ENCODE peak calls at places on chromosomes 16 and 17, in four cellular contexts. F is AG04449; Q is CD4-positive, alpha-beta T cell; O is fibroblast of pulmonary artery. M is an unnamed sample.

GRCh38 chr16:80894091-80894490 is 89.7 kb upstream of the CDYL2 start:
- DNase-seq in F (no peak), O (peak), Q (no peak), M (no peak)

GRCh38 chr16:86227801-86228200 is 282.5 kb upstream of the FOXF1 start:
- DNase-seq in Q (no peak), F (peak), O (no peak), M (no peak)

GRCh38 chr17:688100-688989 is 26.3 kb downstream of the VPS53 start:
- DNase-seq in O (peak), F (no peak), Q (no peak), M (no peak)

GRCh38 chr16:68382296-68382718 is 66.0 kb downstream of the SMPD3 start:
- DNase-seq in O (no peak), Q (no peak), F (no peak), M (no peak)

GRCh38 chr17:27974531-27975145 is 67.8 kb upstream of the NLK start:
- DNase-seq in F (no peak), O (no peak), Q (no peak), M (no peak)

GRCh38 chr17:8466873-8467272 is 31.2 kb downstream of the NDEL1 start:
- DNase-seq in F (no peak), Q (no peak), O (no peak), M (no peak)

GRCh38 chr17:8482546-8482945 is 46.9 kb downstream of the NDEL1 start:
- DNase-seq in F (no peak), Q (no peak), O (no peak), M (no peak)

GRCh38 chr17:32277284-32277683 is 11.7 kb downstream of the RHBDL3 start:
- DNase-seq in O (peak), F (no peak), Q (no peak), M (peak)

GRCh38 chr17:4509923-4510614 is 11.4 kb downstream of the SPNS2 start:
- DNase-seq in F (no peak), Q (no peak), O (no peak), M (no peak)

GRCh38 chr17:51015145-51015558 is 105.5 kb downstream of the SPAG9 start:
- DNase-seq in Q (no peak), F (no peak), O (peak), M (no peak)

GRCh38 chr17:82752371-82753200 is 721 bp downstream of the TBCD start:
- DNase-seq in Q (no peak), O (no peak), F (no peak), M (peak)

GRCh38 chr17:8173056-8173870 is 2.9 kb downstream of the TMEM107 start:
- DNase-seq in Q (peak), F (peak), O (peak), M (peak)

GRCh38 chr16:15490123-15490711 is 55.8 kb downstream of the BMERB1 start:
- DNase-seq in O (no peak), F (no peak), Q (no peak), M (no peak)

GRCh38 chr16:1512174-1512573 is 19.0 kb downstream of the TELO2 start:
- DNase-seq in F (no peak), O (no peak), Q (no peak), M (no peak)

GRCh38 chr16:87086575-87086974 is 230.6 kb downstream of the C16orf95 start:
- DNase-seq in Q (no peak), F (no peak), O (peak), M (no peak)

GRCh38 chr17:50289268-50289667 is 15.0 kb downstream of the TMEM92 start:
- DNase-seq in O (peak), F (no peak), Q (no peak), M (no peak)

GRCh38 chr16:69711115-69711740 is 15.1 kb downstream of the NQO1 start:
- DNase-seq in Q (no peak), F (no peak), O (peak), M (no peak)

GRCh38 chr16:71338193-71338592 is 20.3 kb upstream of the CALB2 start:
- DNase-seq in F (no peak), Q (no peak), O (no peak), M (no peak)

GRCh38 chr17:81579821-81580321 is 27.7 kb upstream of the FAAP100 start:
- DNase-seq in Q (no peak), F (no peak), O (peak), M (no peak)

GRCh38 chr17:31803494-31804213 is 55.4 kb downstream of the COPRS start:
- DNase-seq in O (no peak), Q (no peak), F (no peak), M (no peak)

GRCh38 chr17:68910256-68910705 is 44.9 kb downstream of the ABCA8 start:
- DNase-seq in O (peak), Q (no peak), F (no peak), M (no peak)

GRCh38 chr17:73197141-73197540 is 4.3 kb downstream of the COG1 start:
- DNase-seq in F (no peak), Q (no peak), O (no peak), M (no peak)

GRCh38 chr17:64130559-64131001 is 636 bp upstream of the ERN1 start:
- DNase-seq in Q (no peak), O (peak), F (no peak), M (no peak)

GRCh38 chr17:75832164-75832651 is 12.0 kb downstream of the UNC13D start:
- DNase-seq in O (peak), Q (peak), F (no peak), M (no peak)

GRCh38 chr17:12438813-12439586 is 226.7 kb upstream of the MYOCD start:
- DNase-seq in F (no peak), O (no peak), Q (no peak), M (peak)

GRCh38 chr17:13421581-13421980 is 180.1 kb downstream of the HS3ST3A1 start:
- DNase-seq in F (no peak), Q (no peak), O (no peak), M (no peak)

GRCh38 chr16:4937782-4938682 is 1.1 kb upstream of the PPL start:
- DNase-seq in F (no peak), O (no peak), Q (no peak), M (no peak)

GRCh38 chr16:17938546-17938945 is 398.0 kb downstream of the NPIPA8 start:
- DNase-seq in Q (no peak), F (no peak), O (no peak), M (no peak)

GRCh38 chr17:68204736-68205135 is 43.1 kb upstream of the AMZ2 start:
- DNase-seq in O (no peak), Q (no peak), F (no peak), M (peak)

GRCh38 chr16:86039606-86040005 is 140.6 kb downstream of the IRF8 start:
- DNase-seq in O (no peak), F (no peak), Q (no peak), M (no peak)

GRCh38 chr16:2146739-2147138 is 1.7 kb upstream of the RAB26 start:
- DNase-seq in O (no peak), F (no peak), Q (no peak), M (no peak)

GRCh38 chr17:46865100-46865499 is 13.7 kb downstream of the WNT9B start:
- DNase-seq in Q (no peak), O (no peak), F (peak), M (no peak)

GRCh38 chr17:75587718-75588545 is at the start of gene MYO15B:
- DNase-seq in F (no peak), O (no peak), Q (peak), M (peak)

GRCh38 chr16:2039286-2040030 is 8.2 kb downstream of the NTHL1 start:
- DNase-seq in O (peak), F (peak), Q (no peak), M (no peak)

GRCh38 chr16:64469906-64470702 is 651.8 kb downstream of the CDH11 start:
- DNase-seq in F (no peak), O (peak), Q (no peak), M (no peak)

GRCh38 chr17:42337442-42337841 is 49.1 kb downstream of the STAT5A start:
- DNase-seq in F (peak), O (no peak), Q (peak), M (no peak)

GRCh38 chr17:15882058-15882720 is 62.7 kb upstream of the ADORA2B start:
- DNase-seq in O (no peak), F (no peak), Q (no peak), M (no peak)

GRCh38 chr17:39153541-39154111 is 2.2 kb upstream of the PLXDC1 start:
- DNase-seq in F (no peak), Q (peak), O (peak), M (peak)

GRCh38 chr16:54351171-54351570 is 64.6 kb upstream of the IRX3 start:
- DNase-seq in O (no peak), F (no peak), Q (no peak), M (no peak)

GRCh38 chr17:352421-353212 is at the start of gene RPH3AL:
- DNase-seq in O (peak), F (no peak), Q (no peak), M (peak)

GRCh38 chr17:29369831-29370735 is 20.1 kb upstream of the TAOK1 start:
- DNase-seq in Q (peak), F (peak), O (peak), M (peak)
- TF ChIP-seq CTCF in Q (peak), F (peak), O (peak), M (peak)

DNA sequence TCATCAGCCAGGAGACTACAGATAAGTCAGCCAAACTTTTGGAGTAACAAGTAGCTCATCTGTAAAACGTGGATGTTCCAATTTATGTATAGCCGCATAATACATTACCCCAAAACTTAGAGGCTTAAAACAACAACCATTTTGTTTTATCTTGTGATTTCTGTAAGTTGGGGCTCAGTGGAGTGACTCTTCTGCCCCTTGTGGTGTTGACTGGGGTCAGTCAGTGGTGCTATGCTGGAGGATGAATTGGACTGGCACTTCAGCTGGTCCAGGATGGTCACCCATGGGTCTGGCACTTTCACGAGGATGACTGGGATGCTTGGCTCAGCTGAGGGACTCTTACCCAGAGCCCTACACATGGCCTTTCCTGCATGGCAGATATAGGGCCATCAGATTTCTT is 172.5 kb downstream of the WWOX start:
- DNase-seq in Q (no peak), F (no peak), O (no peak), M (no peak)
- TF ChIP-seq CTCF in Q (no peak), F (no peak), O (no peak), M (no peak)

GRCh38 chr17:74458835-74459234 is 7.6 kb upstream of the CD300A start:
- DNase-seq in F (no peak), Q (no peak), O (no peak), M (no peak)
- TF ChIP-seq CTCF in F (no peak), Q (no peak), O (no peak), M (no peak)

GRCh38 chr16:397135-397661 is at the start of gene NME4:
- DNase-seq in F (no peak), O (peak), Q (peak), M (peak)

GRCh38 chr16:398551-399277 is 1.7 kb downstream of the NME4 start:
- DNase-seq in Q (no peak), F (no peak), O (no peak), M (no peak)

GRCh38 chr16:396605-397004 is 394 bp upstream of the NME4 start:
- DNase-seq in F (no peak), Q (no peak), O (peak), M (peak)

GRCh38 chr16:399278-400019 is 2.2 kb upstream of the DECR2 start:
- DNase-seq in Q (no peak), F (no peak), O (no peak), M (no peak)

DNA sequence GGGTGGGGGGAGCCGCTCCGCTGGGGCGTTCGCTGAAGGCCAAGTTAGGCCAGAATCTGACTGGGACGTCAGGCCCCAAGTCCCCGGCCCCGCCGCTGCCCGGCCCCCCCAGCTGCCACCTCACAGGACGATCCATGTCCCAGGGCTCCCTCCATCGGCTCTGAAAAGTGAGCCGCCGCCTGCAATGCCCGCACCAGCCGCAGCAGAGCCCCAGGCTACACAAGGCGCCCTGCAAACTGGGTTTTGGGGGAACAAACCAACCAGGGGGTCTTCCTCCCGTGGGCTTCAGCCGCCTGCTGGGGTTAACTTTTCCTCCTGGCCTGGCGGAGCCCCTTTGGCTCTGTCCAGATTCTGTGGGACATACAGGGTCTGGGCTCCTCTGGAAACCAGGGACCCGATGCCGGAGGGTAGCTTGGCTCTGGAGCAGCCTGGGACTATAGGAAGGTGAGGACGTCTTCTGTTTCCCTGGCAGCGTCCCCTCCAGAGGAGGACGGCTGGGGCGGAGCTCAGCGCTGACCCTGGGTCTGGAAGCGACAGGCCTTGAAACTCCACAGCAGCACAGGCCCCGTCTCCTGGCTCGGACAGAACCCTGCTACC is 835 bp downstream of the NME4 start:
- DNase-seq in O (peak), Q (peak), F (no peak), M (peak)
- TF ChIP-seq CTCF in O (peak), Q (no peak), F (peak), M (peak)

GRCh38 chr17:77009877-77010276 is 130.9 kb upstream of the SEC14L1 start:
- DNase-seq in O (no peak), F (no peak), Q (no peak), M (no peak)

GRCh38 chr17:77010667-77011066 is 130.1 kb upstream of the SEC14L1 start:
- DNase-seq in O (no peak), Q (no peak), F (no peak), M (no peak)

DNA sequence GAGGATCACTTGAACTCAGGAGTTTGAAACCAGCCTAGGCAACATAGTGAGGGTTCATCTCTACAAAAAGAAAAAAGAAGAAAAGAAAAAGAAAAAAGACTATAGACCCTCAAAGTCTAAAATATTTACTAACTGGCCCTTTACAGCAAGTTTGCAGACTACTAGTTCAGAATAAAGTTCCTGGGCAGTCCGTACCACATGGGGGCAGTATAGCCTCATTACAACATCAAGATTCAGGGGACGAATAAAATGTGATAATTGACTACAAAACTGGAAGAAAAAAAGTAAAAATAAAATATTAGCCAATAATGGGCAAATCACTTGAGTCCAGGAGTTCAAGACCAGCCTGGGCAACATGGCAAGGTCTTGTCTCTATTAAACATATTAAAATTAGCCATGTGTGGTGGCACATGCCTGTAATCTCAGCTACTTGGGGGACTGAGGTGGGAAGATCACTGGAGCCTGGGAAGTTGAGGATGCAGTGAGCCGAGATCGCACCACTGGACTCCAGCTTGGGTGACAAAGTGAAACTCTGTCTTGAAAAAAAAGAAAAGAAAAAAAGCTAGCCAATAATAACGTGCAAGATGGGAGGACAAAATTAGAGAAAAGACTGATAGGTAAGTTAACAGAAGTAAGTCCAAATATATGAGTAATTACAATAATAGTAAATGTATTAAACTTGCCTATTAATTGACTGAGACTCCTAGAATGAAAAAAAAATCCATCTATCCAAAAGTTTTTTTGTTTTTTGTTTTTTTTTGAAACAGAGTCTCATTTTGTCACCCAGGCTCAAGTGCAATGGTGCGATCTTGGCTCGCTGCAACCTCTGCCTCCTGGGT is 129.4 kb upstream of the SEC14L1 start:
- DNase-seq in O (peak), Q (peak), F (no peak), M (peak)
- TF ChIP-seq CTCF in O (peak), Q (peak), F (peak), M (peak)

DNA sequence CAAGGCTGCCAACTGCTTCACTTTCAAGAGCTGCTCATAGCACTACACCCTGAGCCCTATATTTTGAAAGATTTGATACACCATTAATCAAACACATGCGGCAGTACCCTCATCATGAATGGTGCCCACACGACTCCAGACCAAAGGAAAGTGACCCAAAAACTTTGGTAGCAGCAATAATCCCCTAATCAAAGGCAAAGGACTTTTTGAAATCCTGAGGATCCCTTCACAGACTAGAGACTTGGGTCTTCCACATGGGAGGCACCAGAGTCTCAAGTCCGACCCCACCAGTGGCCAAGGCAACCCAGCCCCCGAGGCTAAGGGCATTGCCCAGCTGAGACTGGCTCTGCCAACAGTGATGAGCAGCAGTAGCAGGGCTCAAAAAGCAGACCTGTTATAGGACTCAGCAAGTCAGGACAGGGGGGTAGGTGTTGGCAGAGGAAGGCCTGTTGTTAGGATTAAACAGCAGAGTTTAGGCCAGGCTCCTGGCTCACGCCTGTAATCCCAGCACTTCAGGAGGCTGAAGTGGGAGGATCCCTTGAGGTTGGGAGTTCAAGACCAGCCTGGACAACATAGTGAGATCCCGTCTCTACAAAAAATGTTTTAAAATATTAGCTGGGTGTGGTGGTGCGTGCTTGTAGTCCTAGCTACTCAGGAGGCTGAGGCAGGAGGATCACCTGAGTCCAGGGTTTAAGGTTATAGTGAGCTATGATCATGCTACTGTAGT is 3.2 kb downstream of the TRIM25 start:
- DNase-seq in O (no peak), Q (no peak), F (no peak), M (no peak)
- TF ChIP-seq CTCF in O (no peak), Q (no peak), F (no peak), M (no peak)

GRCh38 chr17:43952351-43952723 is 1.4 kb downstream of the PYY start:
- DNase-seq in F (no peak), O (no peak), Q (no peak), M (peak)

GRCh38 chr17:43946766-43947165 is 4.5 kb upstream of the PPY start:
- DNase-seq in F (no peak), Q (no peak), O (no peak), M (no peak)

GRCh38 chr17:43951750-43952149 is 2.0 kb downstream of the PYY start:
- DNase-seq in O (no peak), Q (no peak), F (no peak), M (no peak)

GRCh38 chr17:43950554-43950953 is 3.2 kb downstream of the PYY start:
- DNase-seq in Q (no peak), F (no peak), O (no peak), M (no peak)

DNA sequence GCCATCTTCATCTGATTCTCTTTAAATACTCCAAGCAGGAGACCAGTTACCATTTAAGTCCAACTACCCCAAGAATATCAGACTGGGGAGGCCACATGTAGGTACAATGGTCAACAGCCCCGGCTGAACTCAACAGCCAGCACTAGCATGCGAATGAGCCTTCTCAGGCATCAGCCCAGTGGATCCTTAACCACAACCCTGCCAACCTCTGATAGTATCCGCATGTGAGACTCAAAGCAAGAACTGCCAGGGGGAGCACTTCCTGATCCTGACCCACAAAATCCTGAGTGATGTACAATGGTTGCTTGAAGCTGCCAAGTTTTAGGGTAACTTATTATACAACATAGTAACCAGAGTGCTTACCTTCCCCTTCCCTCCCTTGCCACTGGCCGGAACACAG is 4.0 kb downstream of the PYY start:
- DNase-seq in O (no peak), F (no peak), Q (no peak), M (no peak)
- TF ChIP-seq CTCF in O (no peak), F (no peak), Q (no peak), M (no peak)

DNA sequence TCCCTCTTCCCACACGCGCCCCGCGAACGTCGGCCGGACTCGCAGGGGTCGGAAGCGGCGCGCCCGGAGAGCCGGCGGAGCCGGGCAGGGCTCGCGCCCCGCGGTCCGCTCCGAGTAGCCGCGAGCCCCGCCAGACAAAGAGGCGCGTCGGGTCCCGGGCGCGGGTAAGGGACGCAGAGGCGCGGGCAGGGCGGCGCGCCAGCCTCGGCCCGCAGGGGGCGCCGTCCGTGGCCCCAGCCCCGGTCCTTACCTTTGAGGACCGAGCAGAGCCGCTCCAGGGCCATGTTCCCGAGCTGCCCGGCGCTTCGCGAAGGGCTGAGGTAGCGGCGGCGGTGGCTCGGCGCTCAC is 442 bp downstream of the NETO2 start:
- DNase-seq in O (peak), F (no peak), Q (peak), M (peak)
- TF ChIP-seq CTCF in O (peak), F (peak), Q (no peak), M (peak)